ENCODE peak calls at places on chromosomes 2 and 18, in nine cellular contexts. S is adrenal gland; I is chondrocyte; V is thyroid gland; Q is OCI-LY7; B is CD8-positive, alpha-beta T cell; C is AG10803; A is GM13977; P is tibial nerve. E is an unnamed sample.
A peak's percentile ranks its signal among the peaks of the same experiment; 100 is the strongest.

GRCh38 chr18:76338088-76338487 is 157.0 kb downstream of the ZNF516 start:
- DNase-seq in S (no peak), I (no peak), V (no peak), Q (no peak), B (no peak), C (no peak), A (no peak), P (no peak), E (no peak)

GRCh38 chr2:3102081-3102914 is 275.3 kb downstream of the EIPR1 start:
- DNase-seq in S (no peak), I (peak; percentile 93), V (peak; percentile 59), Q (no peak), B (no peak), C (no peak), A (no peak), P (no peak), E (no peak)

GRCh38 chr2:238667008-238667407 is 180.9 kb upstream of the TWIST2 start:
- DNase-seq in S (no peak), I (no peak), V (no peak), Q (no peak), B (no peak), C (peak; percentile 93), A (no peak), P (no peak), E (no peak)

GRCh38 chr18:14942275-14942674 is 194.3 kb downstream of the ANKRD30B start:
- DNase-seq in S (no peak), I (no peak), V (no peak), Q (no peak), B (no peak), C (no peak), A (no peak), P (no peak), E (no peak)

GRCh38 chr2:190470256-190470826 is 62.2 kb downstream of the MFSD6 start:
- DNase-seq in S (no peak), I (no peak), V (no peak), Q (no peak), B (no peak), C (no peak), A (no peak), P (no peak), E (no peak)

GRCh38 chr2:121049141-121049540 is 235.9 kb downstream of the TFCP2L1 start:
- DNase-seq in S (no peak), I (no peak), V (no peak), Q (no peak), B (no peak), C (no peak), A (no peak), P (no peak), E (no peak)

GRCh38 chr2:44433841-44434240 is 72.1 kb downstream of the CAMKMT start:
- DNase-seq in S (no peak), I (no peak), V (no peak), Q (no peak), B (no peak), C (no peak), A (no peak), P (no peak), E (no peak)

GRCh38 chr2:203450571-203450970 is 84.5 kb downstream of the RAPH1 start:
- DNase-seq in S (no peak), I (no peak), V (no peak), Q (no peak), B (no peak), C (no peak), A (no peak), P (no peak), E (no peak)

DNA sequence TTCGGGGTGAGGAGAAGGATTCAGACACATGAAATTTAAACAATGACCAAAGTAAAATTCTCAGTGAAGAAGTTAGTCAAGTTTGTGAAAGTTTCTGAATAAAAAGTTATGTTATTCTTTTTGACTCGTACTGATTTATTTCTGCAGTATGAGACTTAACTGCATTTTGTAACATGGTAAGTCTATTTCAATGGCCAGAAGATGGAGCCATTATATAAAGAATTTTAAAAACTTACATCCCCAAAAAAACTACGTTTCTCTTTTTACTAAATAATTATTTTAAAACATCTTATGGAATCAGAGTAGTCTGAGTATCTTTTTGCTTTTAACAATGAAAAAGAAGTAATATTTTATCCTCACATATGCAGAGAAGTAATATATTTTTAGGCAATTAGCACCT is 51.4 kb upstream of the SCN1A start:
- DNase-seq in S (no peak), I (no peak), V (no peak), Q (no peak), B (no peak), C (peak; percentile 33), A (no peak), P (no peak), E (no peak)
- TF ChIP-seq CTCF in S (no peak), I (peak; percentile 93), V (no peak), Q (peak; percentile 54), B (no peak), C (peak; percentile 42), A (no peak), P (no peak), E (peak; percentile 16)

GRCh38 chr2:119290859-119291587 is 67.4 kb downstream of the STEAP3 start:
- DNase-seq in S (peak; percentile 85), I (no peak), V (peak; percentile 80), Q (peak; percentile 70), B (peak; percentile 53), C (peak; percentile 8), A (peak; percentile 80), P (no peak), E (peak; percentile 48)
- TF ChIP-seq CTCF in S (peak; percentile 50), I (peak; percentile 98), V (no peak), Q (peak; percentile 82), B (no peak), C (peak; percentile 51), A (peak; percentile 80), P (peak; percentile 70), E (peak; percentile 62)

GRCh38 chr2:218010116-218010837 is 7.5 kb upstream of the TNS1 start:
- DNase-seq in S (no peak), I (no peak), V (peak; percentile 67), Q (no peak), B (peak; percentile 11), C (peak; percentile 40), A (peak; percentile 83), P (no peak), E (peak; percentile 50)
- TF ChIP-seq CTCF in S (peak; percentile 50), I (peak; percentile 84), V (peak; percentile 25), Q (no peak), B (no peak), C (peak; percentile 55), A (peak; percentile 53), P (peak; percentile 74), E (no peak)

DNA sequence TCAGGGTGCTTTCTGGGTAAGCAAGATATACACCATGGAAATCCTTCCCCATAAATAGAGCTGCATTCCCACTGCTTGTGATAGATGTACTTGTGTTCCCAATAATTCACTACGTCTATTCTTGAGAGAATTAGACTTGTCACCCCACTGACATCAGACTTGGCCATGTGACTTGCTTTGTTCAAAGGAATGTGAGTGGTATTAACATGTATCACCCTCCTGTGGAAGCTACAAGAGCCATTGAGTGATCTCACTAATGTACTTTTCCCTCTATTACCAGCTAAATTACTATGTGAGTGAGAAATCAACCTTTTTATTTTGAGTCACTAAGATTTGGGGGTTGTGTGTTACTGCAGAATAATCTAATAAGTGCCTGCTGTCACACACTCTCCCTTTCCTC is 176.0 kb downstream of the CCDC178 start:
- DNase-seq in S (no peak), I (no peak), V (no peak), Q (no peak), B (no peak), C (no peak), A (no peak), P (no peak), E (no peak)
- TF ChIP-seq CTCF in S (no peak), I (no peak), V (no peak), Q (no peak), B (no peak), C (no peak), A (no peak), P (no peak), E (no peak)

DNA sequence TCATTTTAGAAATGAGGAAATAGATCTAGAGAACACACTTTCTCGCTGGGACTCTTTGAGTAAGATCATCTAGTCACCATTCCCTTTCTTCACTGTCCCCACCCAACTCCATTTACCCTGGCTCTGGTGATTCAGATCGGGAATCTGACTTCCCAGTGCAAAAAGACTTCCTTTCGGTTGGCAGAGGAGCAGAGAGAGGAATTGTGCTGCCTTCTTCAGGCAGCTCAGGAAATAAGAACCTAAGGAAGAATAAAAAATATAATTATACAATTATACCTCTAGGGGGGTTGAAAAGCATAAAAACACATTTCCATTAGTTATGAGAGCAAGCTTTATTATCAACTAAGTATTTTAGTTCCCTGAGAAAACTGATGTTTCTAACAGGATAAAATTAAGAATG is 9.3 kb upstream of the MPP4 start:
- DNase-seq in S (peak; percentile 17), I (no peak), V (no peak), Q (no peak), B (no peak), C (peak; percentile 73), A (no peak), P (no peak), E (no peak)
- TF ChIP-seq CTCF in S (no peak), I (peak; percentile 78), V (no peak), Q (peak; percentile 18), B (no peak), C (peak; percentile 57), A (no peak), P (no peak), E (peak; percentile 37)